ENCODE peak calls at places on chromosomes 2 and 18, in nine cellular contexts. O, F, V, L, S, E, Y, Z and A are unnamed samples.

GRCh38 chr2:20097889-20098714 is 46.7 kb upstream of the LAPTM4A start:
- DNase-seq in O (peak; percentile 84), F (peak; percentile 76), V (peak; percentile 85), L (peak; percentile 82), S (peak; percentile 94), E (peak; percentile 85), Y (peak; percentile 89), Z (peak; percentile 76), A (peak; percentile 69)

GRCh38 chr2:144183744-144184143 is 336.2 kb downstream of the ZEB2 start:
- DNase-seq in O (no peak), F (no peak), V (no peak), L (no peak), S (peak; percentile 96), E (peak; percentile 84), Y (peak; percentile 95), Z (no peak), A (peak; percentile 83)

GRCh38 chr2:108909917-108910515 is 79.0 kb downstream of the EDAR start:
- DNase-seq in O (no peak), F (no peak), V (no peak), L (no peak), S (no peak), E (no peak), Y (no peak), Z (no peak), A (no peak)

GRCh38 chr2:45960057-45960863 is 308.8 kb downstream of the PRKCE start:
- DNase-seq in O (peak; percentile 41), F (no peak), V (no peak), L (no peak), S (no peak), E (no peak), Y (no peak), Z (no peak), A (no peak)

GRCh38 chr18:57137847-57138246 is 9.0 kb upstream of the BOD1L2 start:
- DNase-seq in O (no peak), F (no peak), V (no peak), L (no peak), S (no peak), E (no peak), Y (no peak), Z (no peak), A (no peak)

GRCh38 chr2:233486778-233487552 is 79.6 kb downstream of the USP40 start:
- DNase-seq in O (no peak), F (no peak), V (no peak), L (peak; percentile 63), S (peak; percentile 69), E (peak; percentile 67), Y (peak; percentile 65), Z (peak; percentile 90), A (peak; percentile 55)

GRCh38 chr2:128595763-128596452 is 277.2 kb upstream of the HS6ST1 start:
- DNase-seq in O (no peak), F (peak; percentile 6), V (no peak), L (no peak), S (no peak), E (no peak), Y (no peak), Z (no peak), A (no peak)

GRCh38 chr2:233416706-233417105 is 62.4 kb downstream of the DGKD start:
- DNase-seq in O (no peak), F (no peak), V (no peak), L (no peak), S (no peak), E (no peak), Y (no peak), Z (no peak), A (no peak)

GRCh38 chr2:9331704-9332103 is 91.6 kb downstream of the ITGB1BP1 start:
- DNase-seq in O (no peak), F (no peak), V (no peak), L (no peak), S (no peak), E (peak; percentile 42), Y (no peak), Z (no peak), A (no peak)

GRCh38 chr2:231936491-231936890 is 10.3 kb upstream of the NPPC start:
- DNase-seq in O (no peak), F (no peak), V (peak; percentile 25), L (no peak), S (no peak), E (no peak), Y (no peak), Z (peak; percentile 23), A (no peak)

GRCh38 chr2:191593622-191594416 is 84.1 kb upstream of the NABP1 start:
- DNase-seq in O (no peak), F (no peak), V (no peak), L (no peak), S (peak; percentile 26), E (no peak), Y (peak; percentile 70), Z (peak; percentile 95), A (no peak)

GRCh38 chr2:170739048-170739447 is 23.9 kb downstream of the SP5 start:
- DNase-seq in O (no peak), F (no peak), V (no peak), L (peak; percentile 83), S (peak; percentile 93), E (peak; percentile 93), Y (peak; percentile 92), Z (peak; percentile 96), A (peak; percentile 68)

GRCh38 chr2:1744446-1745170 is at the start of gene PXDN:
- DNase-seq in O (no peak), F (peak; percentile 67), V (no peak), L (no peak), S (peak; percentile 91), E (peak; percentile 83), Y (peak; percentile 66), Z (peak; percentile 53), A (no peak)

GRCh38 chr2:196586511-196586991 is 53.0 kb upstream of the CCDC150 start:
- DNase-seq in O (no peak), F (no peak), V (no peak), L (peak; percentile 33), S (peak; percentile 81), E (peak; percentile 76), Y (peak; percentile 87), Z (peak; percentile 74), A (no peak)

DNA sequence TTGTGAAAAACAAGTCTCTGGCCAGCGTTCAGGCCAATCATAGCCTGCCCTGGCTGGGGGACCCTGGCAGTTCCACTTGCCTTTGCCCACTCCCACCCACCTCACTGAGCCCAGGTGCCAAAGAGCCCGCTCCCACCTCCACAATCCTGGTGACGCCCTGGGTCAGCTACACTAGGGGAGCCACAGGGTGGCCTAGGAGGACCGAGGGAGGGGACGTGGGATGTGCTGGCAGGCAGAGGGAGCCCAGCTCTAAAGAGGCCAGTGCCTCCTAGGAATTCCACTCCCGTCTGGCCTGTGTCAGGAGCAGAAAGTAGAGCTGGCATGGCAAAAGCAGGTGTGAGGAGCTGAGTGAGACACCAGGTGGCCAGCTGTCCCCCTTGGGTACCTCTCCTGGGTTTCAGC is 49.3 kb downstream of the TNS1 start:
- DNase-seq in O (peak; percentile 49), F (peak; percentile 67), V (no peak), L (no peak), S (no peak), E (no peak), Y (no peak), Z (no peak), A (no peak)
- TF ChIP-seq CTCF in O (no peak), F (peak; percentile 41), V (no peak), L (no peak), S (no peak), E (no peak), Y (no peak), Z (no peak), A (no peak)

GRCh38 chr2:177064417-177064816 is 148.2 kb upstream of the HNRNPA3 start:
- DNase-seq in O (no peak), F (no peak), V (no peak), L (no peak), S (no peak), E (no peak), Y (no peak), Z (no peak), A (no peak)
- TF ChIP-seq CTCF in O (no peak), F (no peak), V (no peak), L (no peak), S (no peak), E (no peak), Y (no peak), Z (no peak), A (no peak)

GRCh38 chr2:149261672-149262071 is 68.7 kb upstream of the LYPD6 start:
- DNase-seq in O (no peak), F (no peak), V (peak; percentile 36), L (no peak), S (no peak), E (no peak), Y (no peak), Z (no peak), A (no peak)

GRCh38 chr2:149259136-149259535 is 71.3 kb upstream of the LYPD6 start:
- DNase-seq in O (no peak), F (no peak), V (no peak), L (no peak), S (no peak), E (no peak), Y (no peak), Z (no peak), A (no peak)

GRCh38 chr2:149258531-149258930 is 71.9 kb upstream of the LYPD6 start:
- DNase-seq in O (no peak), F (no peak), V (no peak), L (no peak), S (no peak), E (no peak), Y (no peak), Z (no peak), A (no peak)
- TF ChIP-seq CTCF in O (no peak), F (no peak), V (no peak), L (no peak), S (no peak), E (no peak), Y (no peak), Z (no peak), A (no peak)

GRCh38 chr2:190119257-190119656 is 56.7 kb upstream of the MSTN start:
- DNase-seq in O (no peak), F (peak; percentile 25), V (no peak), L (no peak), S (no peak), E (no peak), Y (peak; percentile 21), Z (no peak), A (no peak)

GRCh38 chr2:190119948-190120347 is 57.4 kb upstream of the MSTN start:
- DNase-seq in O (no peak), F (no peak), V (no peak), L (no peak), S (no peak), E (peak; percentile 19), Y (no peak), Z (no peak), A (no peak)

GRCh38 chr2:190123956-190124355 is 61.4 kb upstream of the MSTN start:
- DNase-seq in O (no peak), F (no peak), V (no peak), L (peak; percentile 44), S (peak; percentile 85), E (no peak), Y (peak; percentile 83), Z (peak; percentile 4), A (no peak)

GRCh38 chr2:190117305-190117704 is 54.8 kb upstream of the MSTN start:
- DNase-seq in O (no peak), F (no peak), V (no peak), L (no peak), S (no peak), E (no peak), Y (no peak), Z (no peak), A (no peak)

DNA sequence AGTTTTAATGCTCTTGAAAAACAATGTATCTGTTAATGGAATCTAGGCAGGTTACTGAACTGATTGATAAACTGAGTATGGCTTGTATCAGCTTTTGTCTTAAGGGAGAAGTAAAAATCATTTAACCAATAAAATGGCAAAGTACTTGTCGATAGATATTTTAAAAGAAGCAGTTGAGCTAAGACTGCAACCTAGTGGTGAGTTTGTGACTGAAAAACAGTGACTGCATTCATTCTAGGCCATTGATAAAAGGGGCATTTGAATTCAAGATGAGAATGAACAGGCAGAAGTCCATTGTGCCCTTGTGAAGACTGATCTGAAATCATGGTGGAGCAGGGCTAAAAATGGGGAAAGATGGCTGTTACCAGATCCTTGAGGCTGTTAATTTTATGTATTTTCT is 59.4 kb upstream of the MSTN start:
- DNase-seq in O (no peak), F (no peak), V (peak; percentile 18), L (no peak), S (peak; percentile 49), E (peak; percentile 30), Y (peak; percentile 44), Z (no peak), A (no peak)
- TF ChIP-seq CTCF in O (peak; percentile 27), F (peak; percentile 36), V (peak; percentile 56), L (peak; percentile 55), S (peak; percentile 51), E (peak; percentile 29), Y (peak; percentile 56), Z (peak; percentile 28), A (peak; percentile 34)